ENCODE peak calls at places on chromosomes 5 and 9, in six cellular contexts. E is retina; H is stimulated activated CD4-positive, alpha-beta T cell treated with anti-CD3 and anti-CD28 coated beads, TNF-alpha, amount 100 ng/mL, for 24 hours; L is HT1080; I is T-helper 1 cell; Q is NCI-H82. M is an unnamed sample.

GRCh38 chr5:127536687-127537086 is 19.2 kb downstream of the PRRC1 start:
- DNase-seq in E (no peak), H (no peak), L (no peak), I (no peak), Q (no peak), M (no peak)

GRCh38 chr9:72598639-72599038 is 77.2 kb downstream of the TMC1 start:
- DNase-seq in E (no peak), H (no peak), L (no peak), I (no peak), Q (no peak), M (no peak)

GRCh38 chr5:18720002-18720401 is 1085.7 kb downstream of the TAF11L14 start:
- DNase-seq in E (no peak), H (no peak), L (no peak), I (no peak), Q (no peak), M (no peak)

GRCh38 chr9:126614088-126614454 is 343 bp downstream of the LMX1B start:
- DNase-seq in E (no peak), H (no peak), L (no peak), I (no peak), Q (no peak), M (peak)

GRCh38 chr5:116452774-116453368 is 121.8 kb downstream of the SEMA6A start:
- DNase-seq in E (no peak), H (no peak), L (no peak), I (no peak), Q (no peak), M (peak)

GRCh38 chr9:72589684-72590555 is 68.5 kb downstream of the TMC1 start:
- DNase-seq in E (no peak), H (no peak), L (no peak), I (no peak), Q (peak), M (no peak)

GRCh38 chr9:113541019-113541900 is 77.7 kb downstream of the RGS3 start:
- DNase-seq in E (peak), H (no peak), L (peak), I (no peak), Q (peak), M (peak)

GRCh38 chr5:74251106-74252032 is 389.2 kb downstream of the ENC1 start:
- DNase-seq in E (no peak), H (no peak), L (peak), I (no peak), Q (peak), M (peak)

GRCh38 chr5:111394580-111394979 is 117.8 kb downstream of the STARD4 start:
- DNase-seq in E (no peak), H (no peak), L (peak), I (no peak), Q (no peak), M (peak)

GRCh38 chr5:6365142-6365976 is 13.0 kb downstream of the MED10 start:
- DNase-seq in E (no peak), H (no peak), L (peak), I (no peak), Q (no peak), M (peak)

GRCh38 chr9:6708732-6709131 is 49.0 kb upstream of the KDM4C start:
- DNase-seq in E (no peak), H (no peak), L (no peak), I (no peak), Q (no peak), M (no peak)

GRCh38 chr9:105608685-105609598 is 51.0 kb downstream of the FKTN start:
- DNase-seq in E (peak), H (no peak), L (peak), I (no peak), Q (peak), M (peak)

GRCh38 chr9:119322137-119322695 is 47.0 kb downstream of the BRINP1 start:
- DNase-seq in E (peak), H (no peak), L (peak), I (no peak), Q (peak), M (no peak)

GRCh38 chr9:94746541-94747505 is 20.3 kb downstream of the AOPEP start:
- DNase-seq in E (no peak), H (no peak), L (no peak), I (no peak), Q (no peak), M (no peak)

GRCh38 chr5:83321656-83322055 is 149.9 kb upstream of the VCAN start:
- DNase-seq in E (no peak), H (no peak), L (no peak), I (no peak), Q (no peak), M (no peak)

GRCh38 chr5:88889165-88890069 is 6.4 kb upstream of the MEF2C start:
- DNase-seq in E (peak), H (no peak), L (no peak), I (no peak), Q (peak), M (peak)

GRCh38 chr5:146399446-146399845 is 47.7 kb upstream of the TCERG1 start:
- DNase-seq in E (peak), H (no peak), L (no peak), I (no peak), Q (no peak), M (no peak)

GRCh38 chr5:140635291-140636257 is 2.6 kb upstream of the CD14 start:
- DNase-seq in E (no peak), H (no peak), L (no peak), I (no peak), Q (no peak), M (no peak)

M was measured in Daoy.